ENCODE peak calls at places on chromosomes 12 and 14, in four cellular contexts. X is NCI-H1105, C is upper lobe of right lung, Q is memory B cell. G is an unnamed sample.
A peak's percentile ranks its signal among the peaks of the same experiment; 100 is the strongest.

GRCh38 chr12:120257041-120257821 is 8.3 kb downstream of the PXN start:
- DNase-seq in C (no peak), X (no peak), Q (no peak), G (no peak)

GRCh38 chr12:94704452-94704871 is 54.1 kb upstream of the TMCC3 start:
- DNase-seq in C (no peak), X (no peak), Q (no peak), G (no peak)

GRCh38 chr12:65449400-65449799 is 170.9 kb downstream of the MSRB3 start:
- DNase-seq in C (no peak), X (no peak), Q (no peak), G (no peak)

GRCh38 chr14:77372304-77372841 is 4.5 kb downstream of the TMED8 start:
- DNase-seq in C (no peak), Q (peak; percentile 18), X (no peak), G (no peak)

GRCh38 chr14:65551019-65551643 is 138.6 kb downstream of the FUT8 start:
- DNase-seq in C (no peak), Q (no peak), X (no peak), G (no peak)

GRCh38 chr14:34063042-34063441 is 112.2 kb upstream of the EGLN3 start:
- DNase-seq in X (no peak), Q (no peak), C (no peak), G (no peak)

GRCh38 chr14:56686416-56686815 is 106.8 kb downstream of the TMEM260 start:
- DNase-seq in C (no peak), Q (no peak), X (no peak), G (no peak)

GRCh38 chr12:30830751-30831150 is 76.0 kb upstream of the CAPRIN2 start:
- DNase-seq in X (no peak), Q (no peak), C (no peak), G (no peak)

GRCh38 chr12:62813031-62813829 is 121.7 kb downstream of the PPM1H start:
- DNase-seq in Q (no peak), X (no peak), C (peak; percentile 77), G (no peak)

GRCh38 chr12:11823043-11823442 is 173.6 kb downstream of the ETV6 start:
- DNase-seq in C (no peak), Q (no peak), X (no peak), G (no peak)

GRCh38 chr12:66329941-66330340 is 27.6 kb downstream of the HELB start:
- DNase-seq in C (no peak), Q (no peak), X (no peak), G (no peak)